ENCODE peak calls at places on chromosomes 5 and 9, in nine cellular contexts. S is dorsolateral prefrontal cortex, T is activated B cell treated with CpG ODN at 0.5 μM for 24 hours, F is nephron progenitor cell, K is breast epithelium, V is heart left ventricle, M is OCI-LY7, U is GM12865, L is brain microvascular endothelial cell. C is an unnamed sample.

GRCh38 chr5:72849546-72849945 is 33.1 kb downstream of the TNPO1 start:
- DNase-seq in L (no peak), K (no peak), T (no peak), S (no peak), F (no peak), U (no peak), M (no peak), V (no peak), C (no peak)

GRCh38 chr9:133818444-133818843 is 80.3 kb upstream of the SARDH start:
- DNase-seq in S (no peak), T (no peak), K (no peak), F (no peak), V (no peak), M (no peak), L (no peak), U (no peak), C (no peak)

GRCh38 chr5:86929123-86929766 is 311.5 kb downstream of the COX7C start:
- DNase-seq in V (no peak), T (no peak), S (no peak), M (no peak), L (no peak), U (no peak), K (no peak), F (no peak), C (no peak)

GRCh38 chr9:81898851-81899250 is 29.4 kb upstream of the SPATA31D4 start:
- DNase-seq in L (no peak), M (no peak), V (no peak), K (no peak), T (no peak), U (no peak), F (no peak), S (no peak), C (no peak)

GRCh38 chr9:130193531-130194405 is 21.6 kb downstream of the NCS1 start:
- DNase-seq in T (no peak), M (no peak), U (no peak), V (no peak), K (no peak), F (peak; percentile 67), S (no peak), L (no peak), C (no peak)

GRCh38 chr5:54837939-54838457 is 147.4 kb downstream of the ESM1 start:
- DNase-seq in M (no peak), U (no peak), V (no peak), L (no peak), S (no peak), K (no peak), T (no peak), F (no peak), C (no peak)

GRCh38 chr5:88732181-88732633 is 150.8 kb downstream of the MEF2C start:
- DNase-seq in S (no peak), L (peak; percentile 91), T (no peak), V (peak; percentile 45), M (peak; percentile 75), F (no peak), U (peak; percentile 93), K (no peak), C (peak; percentile 17)

GRCh38 chr5:132684922-132685720 is 11.3 kb downstream of the IL4 start:
- DNase-seq in K (no peak), T (no peak), U (no peak), F (no peak), M (no peak), V (no peak), S (no peak), L (no peak), C (peak; percentile 78)

GRCh38 chr9:7284117-7284516 is 515.5 kb downstream of the DMAC1 start:
- DNase-seq in T (no peak), F (no peak), L (no peak), S (no peak), V (no peak), M (no peak), U (no peak), K (no peak), C (no peak)

GRCh38 chr5:177378884-177379883 is 5.0 kb upstream of the SLC34A1 start:
- DNase-seq in S (no peak), M (no peak), F (no peak), V (no peak), T (no peak), U (peak; percentile 76), L (peak; percentile 95), K (no peak), C (peak; percentile 55)

GRCh38 chr5:177374211-177374610 is 10.0 kb upstream of the SLC34A1 start:
- DNase-seq in S (no peak), U (no peak), L (no peak), F (no peak), K (no peak), T (no peak), M (no peak), V (no peak), C (no peak)

GRCh38 chr5:177376107-177376506 is 8.1 kb upstream of the SLC34A1 start:
- DNase-seq in L (no peak), U (no peak), S (no peak), M (no peak), T (no peak), K (no peak), F (no peak), V (no peak), C (no peak)

GRCh38 chr5:177380805-177381126 is 3.5 kb upstream of the SLC34A1 start:
- DNase-seq in K (no peak), V (no peak), S (no peak), L (no peak), F (no peak), M (no peak), U (no peak), T (no peak), C (no peak)

DNA sequence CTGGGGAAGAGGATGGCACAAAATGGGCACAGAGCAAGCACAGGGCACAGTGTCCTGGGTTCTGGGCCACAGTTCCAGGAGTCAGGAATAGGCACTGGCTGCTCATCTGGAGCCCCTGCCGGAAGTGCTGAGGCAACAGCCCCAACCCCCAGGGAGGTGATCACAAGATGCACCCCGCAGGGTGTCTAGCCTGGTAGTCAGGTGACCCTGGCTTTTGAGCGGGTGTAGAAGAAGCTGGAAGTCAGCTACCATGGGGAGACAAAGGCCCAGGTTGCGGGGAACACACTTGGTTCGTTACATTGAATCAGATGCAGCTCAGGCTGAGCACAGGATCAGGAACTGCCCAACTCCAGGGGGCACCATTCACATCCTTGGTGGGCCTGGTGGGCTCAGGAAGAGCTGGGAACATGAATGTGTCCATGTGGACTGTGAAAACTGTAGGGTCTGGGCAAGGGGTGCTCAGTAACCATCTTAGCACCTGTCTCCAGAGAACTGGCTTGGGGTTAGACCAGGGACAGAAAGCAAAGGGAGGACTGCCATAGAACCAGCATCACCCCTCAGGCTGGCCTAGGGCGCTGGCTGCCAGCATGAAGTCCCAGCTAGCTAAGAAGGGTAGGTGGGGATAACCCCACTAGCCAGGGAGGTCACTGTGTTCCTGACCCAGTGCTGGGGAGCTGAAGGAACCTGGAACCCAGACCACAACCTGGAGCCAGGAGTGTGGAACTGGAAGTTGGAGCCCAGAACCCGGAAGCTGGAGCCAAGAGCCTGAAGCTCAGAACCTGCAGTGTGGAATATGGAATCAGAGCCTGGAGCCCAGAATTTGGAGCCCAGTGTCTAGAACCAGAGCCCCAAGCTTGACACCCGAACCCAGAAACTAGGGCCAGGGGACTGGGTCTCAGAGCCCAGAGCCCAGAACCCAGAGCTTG is 6.1 kb upstream of the SLC34A1 start:
- DNase-seq in V (no peak), F (no peak), L (no peak), S (no peak), M (no peak), T (no peak), U (no peak), K (no peak), C (no peak)
- TF ChIP-seq CTCF in V (no peak), F (no peak), L (no peak), S (no peak), M (peak; percentile 27), T (no peak), U (no peak), K (no peak), C (no peak)

GRCh38 chr5:53170748-53171349 is 61.3 kb upstream of the MOCS2 start:
- DNase-seq in V (no peak), T (no peak), F (peak; percentile 15), K (no peak), M (peak; percentile 23), U (peak; percentile 24), S (no peak), L (peak; percentile 31), C (peak; percentile 22)
- TF ChIP-seq CTCF in V (peak; percentile 33), T (no peak), F (peak; percentile 61), K (peak; percentile 41), M (peak; percentile 81), U (peak; percentile 45), S (peak; percentile 59), L (peak; percentile 69), C (peak; percentile 60)

GRCh38 chr9:95078516-95078915 is 239.0 kb downstream of the FANCC start:
- DNase-seq in M (no peak), L (no peak), K (no peak), T (no peak), V (no peak), S (no peak), F (no peak), U (no peak), C (no peak)

GRCh38 chr9:95075700-95076099 is 241.8 kb downstream of the FANCC start:
- DNase-seq in F (no peak), U (no peak), L (no peak), T (no peak), V (no peak), M (no peak), S (peak; percentile 2), K (peak; percentile 6), C (no peak)

GRCh38 chr9:95076696-95077052 is 240.8 kb downstream of the FANCC start:
- DNase-seq in T (no peak), S (no peak), F (no peak), K (no peak), U (no peak), M (no peak), L (no peak), V (no peak), C (no peak)

GRCh38 chr9:95077766-95078382 is 239.6 kb downstream of the FANCC start:
- DNase-seq in T (no peak), L (no peak), F (no peak), V (no peak), M (no peak), U (no peak), S (no peak), K (no peak), C (no peak)

DNA sequence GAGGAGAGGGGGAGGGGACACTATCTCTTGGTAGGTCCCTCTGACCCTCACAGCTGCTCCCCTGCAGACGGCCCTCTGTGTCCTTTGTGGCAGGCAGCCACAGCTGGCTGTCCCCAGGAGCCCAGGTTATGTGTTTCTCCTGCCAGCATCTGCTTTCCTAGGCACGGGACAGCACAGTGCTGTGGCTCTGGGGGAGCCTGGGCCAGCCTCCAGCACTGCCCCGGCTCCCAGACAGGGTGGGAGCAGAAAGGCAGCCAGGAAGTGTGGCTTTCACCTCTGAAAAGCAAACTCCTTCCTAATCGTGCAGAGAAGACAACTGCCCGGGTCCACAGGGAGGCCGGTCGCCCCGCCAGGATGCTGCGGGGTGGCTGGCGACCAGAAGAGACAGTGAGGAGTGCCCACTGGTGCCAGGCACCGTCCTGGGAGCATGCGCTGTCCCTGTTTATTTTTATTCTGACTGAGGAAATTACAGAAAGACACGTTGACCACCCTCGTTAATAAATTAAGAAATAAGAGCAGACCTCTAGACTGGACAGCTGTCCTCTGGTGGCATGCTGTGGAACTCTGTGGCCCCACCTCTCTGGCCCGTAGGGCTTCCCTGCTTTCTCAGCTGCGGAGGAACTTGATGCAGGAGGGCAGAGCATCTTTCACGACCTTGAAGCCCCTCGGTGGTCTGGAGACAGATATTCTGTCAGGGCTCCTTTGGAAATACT is 240.3 kb downstream of the FANCC start:
- DNase-seq in K (no peak), F (no peak), U (no peak), T (no peak), L (no peak), V (no peak), S (peak; percentile 48), M (no peak), C (no peak)
- TF ChIP-seq CTCF in K (no peak), F (no peak), U (no peak), T (no peak), L (peak; percentile 41), V (no peak), S (peak; percentile 23), M (no peak), C (no peak)

GRCh38 chr5:25006734-25007133 is 362.0 kb upstream of the CDH10 start:
- DNase-seq in F (no peak), V (no peak), M (no peak), U (no peak), S (no peak), L (no peak), T (no peak), K (no peak), C (no peak)
- TF ChIP-seq CTCF in F (peak; percentile 31), V (no peak), M (peak; percentile 20), U (no peak), S (peak; percentile 44), L (no peak), T (no peak), K (no peak), C (no peak)